ENCODE peak calls at places on chromosomes 5 and 9, in ten cellular contexts. One of them, this sample, is unnamed. For H3K27me3, the result is how much of the 10 kb centered on the place peaks cover.

GRCh38 chr9:136820947-136821332 is 13.2 kb downstream of the RABL6 start:
- DNase-seq in lower lobe of right lung: no peak
- DNase-seq in effector memory CD4-positive, alpha-beta T cell: no peak
- DNase-seq in DND-41: no peak
- DNase-seq in foreskin keratinocyte: no peak
- DNase-seq in gastrocnemius medialis: no peak
- DNase-seq in aorta: peak
- DNase-seq in SJSA1: no peak
- DNase-seq in HCT116: no peak
- DNase-seq in bronchial epithelial cell: no peak
- DNase-seq in this sample: no peak

GRCh38 chr5:122756263-122756911 is 18.5 kb upstream of the SNX2 start:
- DNase-seq in foreskin keratinocyte: peak
- DNase-seq in DND-41: no peak
- DNase-seq in lower lobe of right lung: no peak
- DNase-seq in bronchial epithelial cell: peak
- DNase-seq in gastrocnemius medialis: no peak
- DNase-seq in HCT116: no peak
- DNase-seq in aorta: no peak
- DNase-seq in effector memory CD4-positive, alpha-beta T cell: no peak
- DNase-seq in SJSA1: peak
- DNase-seq in this sample: no peak

GRCh38 chr5:109784687-109785086 is 95.0 kb downstream of the MAN2A1 start:
- DNase-seq in aorta: no peak
- DNase-seq in bronchial epithelial cell: no peak
- DNase-seq in gastrocnemius medialis: no peak
- DNase-seq in lower lobe of right lung: no peak
- DNase-seq in HCT116: no peak
- DNase-seq in DND-41: no peak
- DNase-seq in effector memory CD4-positive, alpha-beta T cell: no peak
- DNase-seq in SJSA1: no peak
- DNase-seq in foreskin keratinocyte: no peak
- DNase-seq in this sample: no peak

GRCh38 chr9:134492281-134492691 is 149.3 kb upstream of the COL5A1 start:
- DNase-seq in aorta: peak
- DNase-seq in DND-41: no peak
- DNase-seq in effector memory CD4-positive, alpha-beta T cell: no peak
- DNase-seq in bronchial epithelial cell: no peak
- DNase-seq in gastrocnemius medialis: no peak
- DNase-seq in HCT116: no peak
- DNase-seq in lower lobe of right lung: no peak
- DNase-seq in foreskin keratinocyte: no peak
- DNase-seq in SJSA1: no peak
- DNase-seq in this sample: no peak

GRCh38 chr9:102164247-102164646 is 425.8 kb upstream of the GRIN3A start:
- DNase-seq in gastrocnemius medialis: no peak
- DNase-seq in DND-41: no peak
- DNase-seq in lower lobe of right lung: no peak
- DNase-seq in aorta: no peak
- DNase-seq in SJSA1: no peak
- DNase-seq in effector memory CD4-positive, alpha-beta T cell: no peak
- DNase-seq in HCT116: no peak
- DNase-seq in bronchial epithelial cell: no peak
- DNase-seq in foreskin keratinocyte: no peak
- DNase-seq in this sample: no peak

GRCh38 chr5:161058751-161059150 is 206.7 kb upstream of the ATP10B start:
- DNase-seq in lower lobe of right lung: no peak
- DNase-seq in gastrocnemius medialis: no peak
- DNase-seq in aorta: no peak
- DNase-seq in HCT116: no peak
- DNase-seq in bronchial epithelial cell: no peak
- DNase-seq in foreskin keratinocyte: no peak
- DNase-seq in effector memory CD4-positive, alpha-beta T cell: no peak
- DNase-seq in DND-41: no peak
- DNase-seq in SJSA1: no peak
- DNase-seq in this sample: no peak

GRCh38 chr9:124868511-124869465 is 6.9 kb downstream of the ARPC5L start:
- DNase-seq in aorta: peak
- DNase-seq in gastrocnemius medialis: peak
- DNase-seq in DND-41: peak
- DNase-seq in SJSA1: peak
- DNase-seq in lower lobe of right lung: peak
- DNase-seq in effector memory CD4-positive, alpha-beta T cell: peak
- DNase-seq in bronchial epithelial cell: peak
- DNase-seq in foreskin keratinocyte: peak
- DNase-seq in HCT116: peak
- DNase-seq in this sample: peak

GRCh38 chr9:93187047-93187446 is 3.1 kb downstream of the WNK2 start:
- DNase-seq in lower lobe of right lung: no peak
- DNase-seq in aorta: no peak
- DNase-seq in gastrocnemius medialis: peak
- DNase-seq in HCT116: no peak
- DNase-seq in SJSA1: no peak
- DNase-seq in bronchial epithelial cell: no peak
- DNase-seq in effector memory CD4-positive, alpha-beta T cell: no peak
- DNase-seq in foreskin keratinocyte: no peak
- DNase-seq in DND-41: no peak
- DNase-seq in this sample: no peak

GRCh38 chr5:168328804-168329203 is 37.4 kb downstream of the WWC1 start:
- DNase-seq in lower lobe of right lung: no peak
- DNase-seq in effector memory CD4-positive, alpha-beta T cell: no peak
- DNase-seq in HCT116: no peak
- DNase-seq in SJSA1: no peak
- DNase-seq in bronchial epithelial cell: no peak
- DNase-seq in DND-41: no peak
- DNase-seq in aorta: no peak
- DNase-seq in gastrocnemius medialis: no peak
- DNase-seq in foreskin keratinocyte: no peak
- DNase-seq in this sample: no peak

GRCh38 chr5:77957081-77957480 is 180.9 kb upstream of the TBCA start:
- DNase-seq in foreskin keratinocyte: no peak
- DNase-seq in SJSA1: no peak
- DNase-seq in effector memory CD4-positive, alpha-beta T cell: no peak
- DNase-seq in DND-41: no peak
- DNase-seq in bronchial epithelial cell: no peak
- DNase-seq in aorta: no peak
- DNase-seq in HCT116: no peak
- DNase-seq in gastrocnemius medialis: no peak
- DNase-seq in lower lobe of right lung: no peak
- DNase-seq in this sample: no peak

GRCh38 chr5:77955577-77955976 is 179.4 kb upstream of the TBCA start:
- DNase-seq in effector memory CD4-positive, alpha-beta T cell: no peak
- DNase-seq in bronchial epithelial cell: peak
- DNase-seq in aorta: no peak
- DNase-seq in HCT116: no peak
- DNase-seq in SJSA1: no peak
- DNase-seq in DND-41: no peak
- DNase-seq in lower lobe of right lung: no peak
- DNase-seq in foreskin keratinocyte: no peak
- DNase-seq in gastrocnemius medialis: no peak
- DNase-seq in this sample: no peak

GRCh38 chr5:77958642-77959315 is 182.6 kb upstream of the TBCA start:
- DNase-seq in foreskin keratinocyte: no peak
- DNase-seq in gastrocnemius medialis: no peak
- DNase-seq in lower lobe of right lung: no peak
- DNase-seq in DND-41: no peak
- DNase-seq in aorta: no peak
- DNase-seq in HCT116: no peak
- DNase-seq in SJSA1: no peak
- DNase-seq in effector memory CD4-positive, alpha-beta T cell: no peak
- DNase-seq in bronchial epithelial cell: no peak
- DNase-seq in this sample: no peak

GRCh38 chr5:77957931-77958476 is 181.9 kb upstream of the TBCA start:
- DNase-seq in aorta: no peak
- DNase-seq in HCT116: no peak
- DNase-seq in effector memory CD4-positive, alpha-beta T cell: no peak
- DNase-seq in foreskin keratinocyte: no peak
- DNase-seq in bronchial epithelial cell: no peak
- DNase-seq in SJSA1: no peak
- DNase-seq in DND-41: no peak
- DNase-seq in lower lobe of right lung: no peak
- DNase-seq in gastrocnemius medialis: no peak
- DNase-seq in this sample: no peak

DNA sequence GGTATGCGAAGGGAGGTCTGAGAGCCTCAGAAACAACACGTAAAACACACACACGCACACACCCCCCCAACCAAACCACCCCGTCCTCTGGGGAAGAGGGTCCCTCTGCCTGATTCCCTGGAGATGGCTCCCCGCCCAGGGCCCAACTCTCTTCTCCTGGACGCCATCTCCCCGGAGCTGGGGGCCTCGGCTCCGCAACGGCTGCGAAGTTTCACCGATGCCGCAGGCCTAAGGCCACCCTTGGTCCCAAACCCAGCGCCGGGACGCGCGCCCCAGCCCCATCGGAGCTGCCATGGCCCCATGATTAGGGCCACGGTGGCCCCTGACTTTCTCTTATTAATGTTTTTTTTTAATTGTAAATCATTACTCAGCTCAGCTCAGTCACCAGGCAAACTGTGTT is 181.4 kb upstream of the TBCA start:
- DNase-seq in effector memory CD4-positive, alpha-beta T cell: no peak
- DNase-seq in SJSA1: no peak
- DNase-seq in foreskin keratinocyte: no peak
- DNase-seq in bronchial epithelial cell: no peak
- DNase-seq in lower lobe of right lung: no peak
- DNase-seq in HCT116: no peak
- DNase-seq in DND-41: no peak
- DNase-seq in aorta: no peak
- DNase-seq in gastrocnemius medialis: no peak
- DNase-seq in this sample: no peak
- H3K27me3 ChIP-seq in effector memory CD4-positive, alpha-beta T cell: under half
- H3K27me3 ChIP-seq in SJSA1: under half
- H3K27me3 ChIP-seq in foreskin keratinocyte: half or more
- H3K27me3 ChIP-seq in bronchial epithelial cell: under half
- H3K27me3 ChIP-seq in lower lobe of right lung: under half
- H3K27me3 ChIP-seq in HCT116: under half
- H3K27me3 ChIP-seq in DND-41: under half
- H3K27me3 ChIP-seq in aorta: under half
- H3K27me3 ChIP-seq in gastrocnemius medialis: under half
- H3K27me3 ChIP-seq in this sample: under half

DNA sequence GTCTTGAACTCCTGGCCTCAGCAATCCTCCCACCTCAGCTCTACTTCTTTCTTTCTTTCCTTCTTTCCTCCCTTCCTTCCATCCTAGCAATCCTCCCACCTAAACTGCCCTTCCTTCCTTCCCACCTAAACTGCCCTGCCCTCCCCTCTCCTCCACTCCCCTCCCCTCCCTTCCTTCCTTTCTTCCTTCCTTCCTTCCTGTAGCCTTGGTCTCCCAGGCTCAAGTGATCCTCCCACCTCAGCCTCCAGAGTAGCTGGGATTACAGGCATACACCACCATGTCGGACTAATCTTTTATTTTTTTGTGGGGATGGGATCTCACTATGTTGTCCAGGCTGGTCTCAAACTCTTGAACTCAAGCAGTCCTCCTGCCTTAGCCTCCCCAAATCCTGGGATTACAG is 65.8 kb downstream of the NFIB start:
- DNase-seq in DND-41: no peak
- DNase-seq in effector memory CD4-positive, alpha-beta T cell: no peak
- DNase-seq in aorta: no peak
- DNase-seq in HCT116: no peak
- DNase-seq in SJSA1: no peak
- DNase-seq in gastrocnemius medialis: no peak
- DNase-seq in bronchial epithelial cell: no peak
- DNase-seq in foreskin keratinocyte: no peak
- DNase-seq in lower lobe of right lung: no peak
- DNase-seq in this sample: no peak
- H3K27me3 ChIP-seq in DND-41: under half
- H3K27me3 ChIP-seq in effector memory CD4-positive, alpha-beta T cell: under half
- H3K27me3 ChIP-seq in aorta: under half
- H3K27me3 ChIP-seq in HCT116: under half
- H3K27me3 ChIP-seq in SJSA1: under half
- H3K27me3 ChIP-seq in gastrocnemius medialis: under half
- H3K27me3 ChIP-seq in bronchial epithelial cell: under half
- H3K27me3 ChIP-seq in foreskin keratinocyte: under half
- H3K27me3 ChIP-seq in lower lobe of right lung: under half
- H3K27me3 ChIP-seq in this sample: under half

DNA sequence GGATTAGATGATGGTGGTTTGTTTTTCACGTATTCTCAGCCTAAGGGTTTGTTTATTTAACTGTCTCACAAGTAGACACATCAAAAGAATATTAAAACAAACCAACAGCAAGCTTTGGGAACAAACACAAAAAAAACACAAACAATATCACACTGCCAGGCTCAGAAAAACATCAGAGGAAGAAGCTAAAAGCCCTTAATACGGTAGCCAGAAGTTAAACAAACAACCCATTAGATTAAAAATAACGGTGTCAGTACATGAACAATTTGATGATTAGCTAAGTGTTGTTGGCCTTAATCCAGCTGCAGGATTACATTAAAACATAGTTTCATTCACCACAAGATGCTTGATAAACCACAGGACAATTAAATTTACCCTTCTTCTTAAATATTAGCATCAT is 15.9 kb upstream of the DMRT2 start:
- DNase-seq in effector memory CD4-positive, alpha-beta T cell: no peak
- DNase-seq in foreskin keratinocyte: no peak
- DNase-seq in lower lobe of right lung: no peak
- DNase-seq in gastrocnemius medialis: no peak
- DNase-seq in HCT116: no peak
- DNase-seq in bronchial epithelial cell: no peak
- DNase-seq in SJSA1: no peak
- DNase-seq in aorta: no peak
- DNase-seq in DND-41: no peak
- DNase-seq in this sample: no peak
- H3K27me3 ChIP-seq in effector memory CD4-positive, alpha-beta T cell: under half
- H3K27me3 ChIP-seq in foreskin keratinocyte: under half
- H3K27me3 ChIP-seq in lower lobe of right lung: under half
- H3K27me3 ChIP-seq in gastrocnemius medialis: under half
- H3K27me3 ChIP-seq in HCT116: under half
- H3K27me3 ChIP-seq in bronchial epithelial cell: under half
- H3K27me3 ChIP-seq in SJSA1: under half
- H3K27me3 ChIP-seq in aorta: under half
- H3K27me3 ChIP-seq in DND-41: under half
- H3K27me3 ChIP-seq in this sample: under half

DNA sequence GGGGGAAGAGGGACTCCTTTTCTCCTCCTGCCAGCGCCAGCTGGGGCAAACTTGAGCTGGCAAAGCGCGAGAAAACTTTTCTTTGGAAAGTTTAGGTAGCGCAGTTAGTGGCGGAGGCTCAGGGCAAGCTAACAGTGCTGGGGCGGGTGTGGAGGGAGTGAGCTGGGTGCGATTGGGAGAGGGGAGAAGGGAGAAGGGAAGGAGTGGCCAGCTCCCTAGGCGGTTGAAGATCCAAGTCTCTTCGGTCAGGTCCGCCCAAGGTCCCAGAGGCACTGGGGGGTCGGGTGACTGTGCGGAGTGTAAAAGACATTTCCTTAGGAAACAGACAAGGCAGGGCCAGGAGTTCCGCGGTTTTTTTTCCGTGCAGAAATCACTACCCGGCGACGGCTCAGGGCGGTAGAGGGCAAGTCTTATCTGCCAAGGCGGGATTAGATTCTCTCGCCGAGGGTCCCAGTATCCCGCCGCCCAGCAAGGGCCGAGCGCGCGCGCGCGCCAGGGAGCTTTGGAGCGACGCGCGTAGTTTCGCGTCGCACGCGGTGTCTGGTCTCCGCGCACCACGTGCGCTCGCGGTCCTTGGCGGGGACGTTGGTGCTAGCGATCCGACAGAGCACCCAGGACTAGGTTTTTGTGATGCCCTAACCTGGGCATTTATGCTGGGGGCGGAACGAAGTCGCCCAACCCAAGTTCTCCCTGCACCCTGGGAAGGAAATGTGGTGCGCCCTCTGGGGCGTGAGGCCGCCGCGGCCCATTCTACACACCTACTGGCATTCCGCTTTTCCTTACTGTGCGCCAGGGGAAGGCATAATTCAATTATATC is 33.7 kb upstream of the NFIB start:
- DNase-seq in SJSA1: no peak
- DNase-seq in HCT116: no peak
- DNase-seq in lower lobe of right lung: no peak
- DNase-seq in foreskin keratinocyte: peak
- DNase-seq in aorta: peak
- DNase-seq in DND-41: no peak
- DNase-seq in gastrocnemius medialis: peak
- DNase-seq in bronchial epithelial cell: peak
- DNase-seq in effector memory CD4-positive, alpha-beta T cell: no peak
- DNase-seq in this sample: no peak
- H3K27me3 ChIP-seq in SJSA1: under half
- H3K27me3 ChIP-seq in HCT116: under half
- H3K27me3 ChIP-seq in lower lobe of right lung: half or more
- H3K27me3 ChIP-seq in foreskin keratinocyte: half or more
- H3K27me3 ChIP-seq in aorta: under half
- H3K27me3 ChIP-seq in DND-41: under half
- H3K27me3 ChIP-seq in gastrocnemius medialis: under half
- H3K27me3 ChIP-seq in bronchial epithelial cell: under half
- H3K27me3 ChIP-seq in effector memory CD4-positive, alpha-beta T cell: under half
- H3K27me3 ChIP-seq in this sample: under half